ENCODE peak calls at places on chromosomes 13 and 19, in four cellular contexts. One of them, this sample, is unnamed.
A peak's percentile ranks its signal among the peaks of the same experiment; 100 is the strongest.

GRCh38 chr13:99970761-99971575 is 599 bp downstream of the ZIC5 start:
- DNase-seq in K562: peak; percentile 55
- DNase-seq in HepG2: no peak
- DNase-seq in SK-N-SH: peak; percentile 50
- DNase-seq in this sample: no peak

GRCh38 chr19:29717051-29717450 is 2.0 kb upstream of the C19orf12 start:
- DNase-seq in HepG2: no peak
- DNase-seq in SK-N-SH: no peak
- DNase-seq in K562: no peak
- DNase-seq in this sample: no peak

GRCh38 chr19:48596679-48597465 is 9.7 kb upstream of the SPACA4 start:
- DNase-seq in K562: no peak
- DNase-seq in SK-N-SH: no peak
- DNase-seq in HepG2: no peak
- DNase-seq in this sample: no peak

GRCh38 chr19:29988351-29988750 is 46.3 kb downstream of the URI1 start:
- DNase-seq in HepG2: peak; percentile 5
- DNase-seq in SK-N-SH: no peak
- DNase-seq in K562: peak; percentile 83
- DNase-seq in this sample: no peak

GRCh38 chr19:33210266-33210940 is 15.2 kb downstream of the SLC7A10 start:
- DNase-seq in HepG2: no peak
- DNase-seq in K562: no peak
- DNase-seq in SK-N-SH: peak; percentile 19
- DNase-seq in this sample: no peak

GRCh38 chr19:17616686-17616960 is 61.2 kb downstream of the COLGALT1 start:
- DNase-seq in SK-N-SH: no peak
- DNase-seq in HepG2: no peak
- DNase-seq in K562: no peak
- DNase-seq in this sample: no peak

GRCh38 chr19:17302391-17303166 is 646 bp downstream of the ABHD8 start:
- DNase-seq in SK-N-SH: no peak
- DNase-seq in K562: no peak
- DNase-seq in HepG2: no peak
- DNase-seq in this sample: no peak

GRCh38 chr19:14472202-14472961 is 2.8 kb downstream of the PTGER1 start:
- DNase-seq in K562: peak; percentile 86
- DNase-seq in HepG2: no peak
- DNase-seq in SK-N-SH: peak; percentile 96
- DNase-seq in this sample: peak; percentile 22

GRCh38 chr19:21210037-21210621 is 68.3 kb downstream of the ZNF431 start:
- DNase-seq in HepG2: peak; percentile 86
- DNase-seq in K562: no peak
- DNase-seq in SK-N-SH: no peak
- DNase-seq in this sample: no peak

GRCh38 chr19:49017666-49018351 is 918 bp upstream of the LHB start:
- DNase-seq in SK-N-SH: peak; percentile 89
- DNase-seq in HepG2: peak; percentile 41
- DNase-seq in K562: peak; percentile 79
- DNase-seq in this sample: peak; percentile 60

GRCh38 chr19:17112700-17113099 is 37.1 kb downstream of the MYO9B start:
- DNase-seq in HepG2: no peak
- DNase-seq in SK-N-SH: no peak
- DNase-seq in K562: no peak
- DNase-seq in this sample: no peak

GRCh38 chr19:4367336-4367723 is 24.0 kb downstream of the MPND start:
- DNase-seq in SK-N-SH: no peak
- DNase-seq in K562: no peak
- DNase-seq in HepG2: no peak
- DNase-seq in this sample: no peak

GRCh38 chr19:55179570-55180484 is at the start of gene SYT5:
- DNase-seq in HepG2: no peak
- DNase-seq in SK-N-SH: peak; percentile 86
- DNase-seq in K562: peak; percentile 76
- DNase-seq in this sample: no peak

GRCh38 chr13:76836311-76836710 is 49.9 kb downstream of the KCTD12 start:
- DNase-seq in K562: no peak
- DNase-seq in SK-N-SH: no peak
- DNase-seq in HepG2: no peak
- DNase-seq in this sample: no peak

GRCh38 chr19:16067205-16067938 is 8.9 kb upstream of the TPM4 start:
- DNase-seq in K562: no peak
- DNase-seq in SK-N-SH: no peak
- DNase-seq in HepG2: no peak
- DNase-seq in this sample: peak; percentile 54

GRCh38 chr13:28531195-28531955 is 36.4 kb upstream of the FLT1 start:
- DNase-seq in SK-N-SH: peak; percentile 48
- DNase-seq in HepG2: no peak
- DNase-seq in K562: no peak
- DNase-seq in this sample: no peak

GRCh38 chr13:49895826-49896225 is 40.3 kb downstream of the SPRYD7 start:
- DNase-seq in HepG2: no peak
- DNase-seq in SK-N-SH: no peak
- DNase-seq in K562: no peak
- DNase-seq in this sample: no peak

GRCh38 chr13:49898792-49899191 is 37.3 kb downstream of the SPRYD7 start:
- DNase-seq in SK-N-SH: no peak
- DNase-seq in K562: no peak
- DNase-seq in HepG2: peak; percentile 16
- DNase-seq in this sample: no peak

GRCh38 chr13:49893591-49893990 is 42.5 kb downstream of the SPRYD7 start:
- DNase-seq in HepG2: peak; percentile 77
- DNase-seq in K562: no peak
- DNase-seq in SK-N-SH: no peak
- DNase-seq in this sample: no peak

DNA sequence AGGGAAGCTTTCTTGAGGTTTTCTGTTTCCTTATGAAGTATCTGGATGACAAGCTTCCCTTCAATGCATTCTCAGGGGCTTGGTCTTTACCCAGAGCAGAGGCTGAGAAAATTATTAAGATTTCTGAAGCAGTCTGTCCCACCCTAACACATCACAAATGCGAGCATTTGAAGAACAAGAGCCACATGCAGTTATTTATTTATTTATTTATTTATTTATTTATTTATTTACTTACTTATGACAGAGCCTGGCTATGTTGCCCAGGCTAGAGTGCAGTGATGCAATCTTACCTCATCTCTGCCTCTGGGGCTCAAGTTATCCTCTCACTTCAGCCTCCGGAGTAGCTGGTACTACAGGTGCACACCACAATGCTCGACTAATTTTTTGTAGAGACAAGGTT is 38.4 kb downstream of the SPRYD7 start:
- DNase-seq in SK-N-SH: no peak
- DNase-seq in HepG2: no peak
- DNase-seq in K562: no peak
- DNase-seq in this sample: no peak
- TF ChIP-seq ELF1 in SK-N-SH: no peak
- TF ChIP-seq ELF1 in HepG2: no peak
- TF ChIP-seq ELF1 in K562: no peak
- TF ChIP-seq ELF1 in this sample: no peak

DNA sequence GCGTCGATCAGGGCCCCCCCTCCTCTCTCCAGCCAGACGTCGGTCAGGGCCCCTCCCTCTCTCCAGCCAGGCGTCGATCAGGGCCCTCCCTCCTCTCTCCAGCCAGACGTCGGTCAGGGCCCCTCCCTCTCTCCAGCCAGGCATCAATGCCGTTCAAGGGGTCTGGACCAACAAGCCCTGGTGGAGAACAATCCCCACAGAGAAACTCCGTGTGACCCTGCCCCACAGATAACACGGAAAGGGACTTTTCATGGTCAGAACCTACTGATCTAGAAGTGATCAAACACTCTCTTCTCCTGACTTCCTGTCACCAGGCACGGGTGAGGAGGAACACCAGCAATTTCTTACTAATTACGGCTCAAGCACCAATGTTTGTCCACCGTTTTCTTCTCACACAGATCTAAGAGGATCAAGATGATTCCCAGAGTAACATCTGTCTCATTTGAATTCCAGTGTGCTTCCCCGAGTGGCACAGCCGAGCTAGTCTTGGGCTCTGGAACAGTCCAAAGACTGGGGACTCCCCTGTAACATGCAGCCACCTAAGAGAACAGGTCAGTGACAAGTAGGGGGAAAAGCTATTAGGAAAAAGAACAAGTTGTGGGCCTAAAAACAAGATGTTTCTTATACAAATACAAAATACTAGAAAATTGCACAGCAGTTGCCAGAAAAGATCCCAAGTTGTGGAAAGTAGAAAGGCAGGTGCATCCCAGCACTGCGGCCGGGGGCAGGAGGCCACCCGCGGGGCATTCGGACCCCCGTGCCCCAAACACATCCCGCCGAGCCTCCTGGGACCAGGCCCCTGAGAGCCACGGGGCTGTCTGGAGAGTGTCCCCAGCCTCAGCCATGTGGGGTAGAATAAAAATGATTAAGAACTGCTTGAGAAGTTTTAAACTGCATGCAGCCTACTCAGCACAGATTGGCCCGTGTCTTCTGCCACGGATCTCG is 11.7 kb downstream of the RASA3 start:
- DNase-seq in HepG2: no peak
- DNase-seq in SK-N-SH: peak; percentile 68
- DNase-seq in K562: no peak
- DNase-seq in this sample: no peak
- H4K20me1 ChIP-seq in HepG2: no peaks in the 10 kb centered on the region
- H4K20me1 ChIP-seq in SK-N-SH: peaks cover 4% of the 10 kb centered on the region
- H4K20me1 ChIP-seq in K562: peaks cover 4% of the 10 kb centered on the region
- H4K20me1 ChIP-seq in this sample: no peaks in the 10 kb centered on the region

GRCh38 chr13:109410868-109411267 is 375.5 kb downstream of the IRS2 start:
- DNase-seq in HepG2: no peak
- DNase-seq in K562: no peak
- DNase-seq in SK-N-SH: no peak
- DNase-seq in this sample: no peak

GRCh38 chr13:109416001-109416400 is 370.4 kb downstream of the IRS2 start:
- DNase-seq in K562: peak; percentile 1
- DNase-seq in SK-N-SH: no peak
- DNase-seq in HepG2: no peak
- DNase-seq in this sample: no peak

GRCh38 chr13:109415057-109415456 is 371.3 kb downstream of the IRS2 start:
- DNase-seq in K562: no peak
- DNase-seq in SK-N-SH: no peak
- DNase-seq in HepG2: no peak
- DNase-seq in this sample: no peak

GRCh38 chr13:109408596-109409382 is 377.6 kb downstream of the IRS2 start:
- DNase-seq in SK-N-SH: no peak
- DNase-seq in HepG2: no peak
- DNase-seq in K562: no peak
- DNase-seq in this sample: no peak

GRCh38 chr13:109412232-109412935 is 374.0 kb downstream of the IRS2 start:
- DNase-seq in HepG2: no peak
- DNase-seq in SK-N-SH: peak; percentile 76
- DNase-seq in K562: peak; percentile 2
- DNase-seq in this sample: peak; percentile 18
- TF ChIP-seq ELF1 in HepG2: no peak
- TF ChIP-seq ELF1 in SK-N-SH: no peak
- TF ChIP-seq ELF1 in K562: no peak
- TF ChIP-seq ELF1 in this sample: no peak

GRCh38 chr19:42279902-42280760 is 11.1 kb downstream of the CIC start:
- DNase-seq in SK-N-SH: peak; percentile 96
- DNase-seq in K562: peak; percentile 95
- DNase-seq in HepG2: peak; percentile 79
- DNase-seq in this sample: peak; percentile 77
- H4K20me1 ChIP-seq in SK-N-SH: peaks cover 6% of the 10 kb centered on the region
- H4K20me1 ChIP-seq in K562: peaks cover 5% of the 10 kb centered on the region
- H4K20me1 ChIP-seq in HepG2: peaks cover 7% of the 10 kb centered on the region
- H4K20me1 ChIP-seq in this sample: no peaks in the 10 kb centered on the region

GRCh38 chr19:1569997-1570396 is 1.9 kb upstream of the MEX3D start:
- DNase-seq in SK-N-SH: no peak
- DNase-seq in K562: no peak
- DNase-seq in HepG2: no peak
- DNase-seq in this sample: no peak

GRCh38 chr19:1568320-1569019 is at the start of gene MEX3D:
- DNase-seq in K562: peak; percentile 85
- DNase-seq in SK-N-SH: peak; percentile 100
- DNase-seq in HepG2: peak; percentile 34
- DNase-seq in this sample: no peak

GRCh38 chr19:1567848-1568227 is 287 bp downstream of the MEX3D start:
- DNase-seq in SK-N-SH: peak; percentile 78
- DNase-seq in HepG2: no peak
- DNase-seq in K562: peak; percentile 29
- DNase-seq in this sample: no peak

GRCh38 chr19:1566392-1567115 is 1.6 kb downstream of the MEX3D start:
- DNase-seq in HepG2: peak; percentile 40
- DNase-seq in SK-N-SH: peak; percentile 95
- DNase-seq in K562: no peak
- DNase-seq in this sample: no peak

DNA sequence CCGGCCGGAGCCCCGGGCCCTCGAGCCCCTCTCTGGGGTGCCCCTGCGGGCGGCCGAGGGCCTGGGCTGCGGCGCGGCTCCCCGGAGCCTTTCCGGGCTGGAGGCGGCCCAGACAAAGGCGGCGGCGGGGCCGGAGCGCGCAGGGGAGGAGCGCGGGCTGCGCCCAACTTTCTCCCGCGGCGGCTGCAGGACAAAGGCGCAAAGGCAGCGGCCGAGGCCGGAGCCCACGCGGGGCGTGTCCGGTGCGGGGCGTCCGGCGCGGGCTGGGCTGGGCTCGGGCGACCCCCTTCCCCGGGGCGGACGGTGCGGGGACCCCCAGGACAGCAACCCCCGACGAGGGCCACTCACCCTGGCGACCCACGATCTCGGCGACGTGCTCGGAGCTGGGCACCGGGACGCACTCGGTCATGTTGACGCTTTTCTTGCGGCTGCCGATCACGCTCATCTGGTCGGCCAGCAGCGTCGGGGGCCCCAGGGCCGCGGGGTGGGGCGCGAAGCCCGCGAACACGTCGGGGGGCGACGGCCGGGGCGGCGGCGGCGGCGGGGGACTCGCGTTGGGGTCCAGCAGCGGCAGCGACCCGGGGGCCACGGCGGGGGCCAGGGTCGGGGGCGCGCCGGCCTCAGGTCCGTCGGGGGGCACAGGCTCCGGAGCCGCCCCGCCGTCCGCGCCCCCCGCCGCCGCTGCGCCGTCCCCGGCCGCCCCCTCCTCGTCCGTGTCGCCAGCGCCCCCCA is 843 bp downstream of the MEX3D start:
- DNase-seq in K562: peak; percentile 47
- DNase-seq in HepG2: no peak
- DNase-seq in SK-N-SH: peak; percentile 72
- DNase-seq in this sample: no peak
- TF ChIP-seq ELF1 in K562: no peak
- TF ChIP-seq ELF1 in HepG2: no peak
- TF ChIP-seq ELF1 in SK-N-SH: no peak
- TF ChIP-seq ELF1 in this sample: no peak

GRCh38 chr19:18851673-18852325 is 20.0 kb downstream of the UPF1 start:
- DNase-seq in K562: no peak
- DNase-seq in HepG2: no peak
- DNase-seq in SK-N-SH: no peak
- DNase-seq in this sample: no peak
- H4K20me1 ChIP-seq in K562: peaks cover 23% of the 10 kb centered on the region
- H4K20me1 ChIP-seq in HepG2: peaks cover 37% of the 10 kb centered on the region
- H4K20me1 ChIP-seq in SK-N-SH: peaks cover 47% of the 10 kb centered on the region
- H4K20me1 ChIP-seq in this sample: peaks cover 17% of the 10 kb centered on the region

DNA sequence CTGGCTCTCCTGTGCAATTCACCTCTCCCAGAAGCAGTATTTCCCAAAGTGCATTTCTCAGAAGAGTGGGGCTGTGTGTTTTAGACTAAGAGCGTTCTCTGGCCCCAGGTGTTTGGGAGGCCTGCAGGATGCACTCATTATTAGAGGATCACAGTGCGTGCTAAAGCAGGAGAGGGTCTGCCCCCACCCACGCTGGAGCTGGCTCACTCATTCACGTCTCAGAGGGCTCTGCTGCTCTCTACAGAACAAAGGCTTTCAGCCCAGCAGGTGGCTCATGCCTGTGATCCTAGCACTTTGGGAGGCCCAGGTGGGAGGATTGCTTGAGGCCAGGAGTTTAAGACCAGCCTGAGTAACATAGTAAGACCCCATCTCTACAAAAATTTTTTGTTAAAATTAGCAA is 756.7 kb downstream of the UQCRFS1 start:
- DNase-seq in SK-N-SH: no peak
- DNase-seq in HepG2: no peak
- DNase-seq in K562: no peak
- DNase-seq in this sample: no peak
- TF ChIP-seq ELF1 in SK-N-SH: no peak
- TF ChIP-seq ELF1 in HepG2: no peak
- TF ChIP-seq ELF1 in K562: no peak
- TF ChIP-seq ELF1 in this sample: no peak

This sample was measured in HCT116.